ENCODE peak calls at places on chromosomes 4 and X, in seven cellular contexts. M, D, S, V, B, C and X are unnamed samples.

GRCh38 chr4:104986306-104986705 is 160.4 kb upstream of the TET2 start:
- DNase-seq in M (no peak), D (no peak), S (no peak), V (no peak), B (no peak), C (no peak), X (no peak)

GRCh38 chr4:174521800-174522182 is 497 bp downstream of the HPGD start:
- DNase-seq in M (peak; percentile 58), D (no peak), S (peak; percentile 16), V (peak; percentile 52), B (no peak), C (no peak), X (peak; percentile 74)

GRCh38 chr4:7154351-7154981 is 37.9 kb upstream of the SORCS2 start:
- DNase-seq in M (peak; percentile 42), D (no peak), S (no peak), V (no peak), B (no peak), C (no peak), X (peak; percentile 53)

GRCh38 chrX:123475068-123475724 is 257.7 kb downstream of the THOC2 start:
- DNase-seq in M (no peak), D (no peak), S (no peak), V (no peak), B (no peak), C (no peak), X (no peak)

GRCh38 chr4:66558651-66559050 is 888.4 kb upstream of the EPHA5 start:
- DNase-seq in M (no peak), D (no peak), S (no peak), V (no peak), B (no peak), C (no peak), X (no peak)

GRCh38 chr4:155849042-155849441 is 17.0 kb downstream of the ASIC5 start:
- DNase-seq in M (no peak), D (no peak), S (no peak), V (no peak), B (no peak), C (no peak), X (no peak)

GRCh38 chr4:159504634-159505033 is 401.8 kb downstream of the RAPGEF2 start:
- DNase-seq in M (no peak), D (no peak), S (peak; percentile 15), V (no peak), B (peak; percentile 14), C (peak; percentile 58), X (no peak)

GRCh38 chr4:108287834-108288413 is 119.2 kb upstream of the LEF1 start:
- DNase-seq in M (no peak), D (no peak), S (no peak), V (no peak), B (no peak), C (no peak), X (no peak)

GRCh38 chr4:147163311-147163710 is 217.6 kb upstream of the TTC29 start:
- DNase-seq in M (no peak), D (no peak), S (no peak), V (no peak), B (no peak), C (no peak), X (no peak)

GRCh38 chrX:134999469-134999868 is 8.7 kb downstream of the SMIM10 start:
- DNase-seq in M (no peak), D (peak; percentile 83), S (no peak), V (no peak), B (no peak), C (no peak), X (no peak)

GRCh38 chr4:133759428-133759827 is 442.2 kb downstream of the PABPC4L start:
- DNase-seq in M (no peak), D (no peak), S (no peak), V (no peak), B (no peak), C (no peak), X (no peak)

GRCh38 chr4:123433976-123434375 is 37.4 kb downstream of the SPRY1 start:
- DNase-seq in M (peak; percentile 62), D (no peak), S (no peak), V (no peak), B (no peak), C (no peak), X (no peak)

GRCh38 chrX:9573282-9574106 is 108.6 kb downstream of the TBL1X start:
- DNase-seq in M (no peak), D (no peak), S (peak; percentile 39), V (no peak), B (no peak), C (no peak), X (no peak)

GRCh38 chrX:54865208-54865607 is 55.4 kb upstream of the TRO start:
- DNase-seq in M (no peak), D (no peak), S (no peak), V (no peak), B (no peak), C (no peak), X (no peak)

DNA sequence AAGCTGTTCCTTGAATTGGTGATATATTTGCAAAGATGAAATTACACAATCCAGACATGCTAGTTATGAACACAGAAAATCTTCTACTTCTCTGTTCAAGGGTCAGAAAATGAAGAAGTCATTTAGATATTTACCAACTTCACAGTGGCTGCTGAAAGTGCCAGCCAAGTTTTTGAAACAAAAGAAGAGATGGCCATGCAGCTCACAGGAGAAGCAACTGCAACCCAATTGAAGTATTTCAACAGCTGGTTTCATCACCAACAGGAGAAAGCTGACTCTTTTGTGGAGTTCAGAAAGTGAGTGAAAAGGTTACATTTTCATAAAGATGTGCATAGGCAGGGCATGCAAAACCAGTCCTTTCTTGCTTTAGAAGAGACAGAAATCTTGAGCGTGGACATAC is 70.1 kb upstream of the LSM6 start:
- DNase-seq in M (no peak), D (no peak), S (no peak), V (no peak), B (no peak), C (no peak), X (no peak)
- H3K4me3 ChIP-seq in M (no peak overlapping the region), D (no peak overlapping the region), S (no peak overlapping the region), V (no peak overlapping the region), B (no peak overlapping the region), C (no peak overlapping the region), X (no peak overlapping the region)

GRCh38 chrX:80648023-80648422 is 161.7 kb downstream of the BRWD3 start:
- DNase-seq in M (no peak), D (peak; percentile 0), S (no peak), V (no peak), B (no peak), C (no peak), X (no peak)
- TF ChIP-seq CTCF in M (peak; percentile 35), D (peak; percentile 43), S (no peak), V (no peak), B (peak; percentile 16), C (peak; percentile 40), X (no peak)

DNA sequence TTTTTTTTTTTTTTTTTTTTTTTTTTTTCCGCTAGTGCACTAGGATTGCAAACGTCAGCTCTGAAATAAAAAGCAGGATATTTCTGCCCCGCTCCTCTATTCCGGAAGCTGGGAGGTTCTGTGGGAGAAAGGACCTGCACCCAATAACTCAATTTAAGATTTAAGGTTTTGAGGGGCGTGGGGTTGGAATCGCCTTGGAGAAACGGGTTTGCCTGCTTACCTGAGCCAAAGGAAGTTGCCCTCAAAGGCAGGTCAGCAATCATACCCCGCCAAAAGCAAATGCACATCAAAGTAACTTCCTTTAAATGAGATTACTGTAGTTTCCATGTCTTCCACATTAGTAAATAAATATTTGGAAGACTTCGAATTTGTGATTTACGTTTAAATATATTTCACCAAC is 952 bp upstream of the HS3ST1 start:
- DNase-seq in M (no peak), D (no peak), S (no peak), V (peak; percentile 44), B (no peak), C (no peak), X (no peak)
- H3K4me3 ChIP-seq in M (no peak overlapping the region), D (no peak overlapping the region), S (peak overlapping the region; percentile 40), V (peak overlapping the region; percentile 47), B (peak overlapping the region; percentile 93), C (peak overlapping the region; percentile 61), X (peak overlapping the region; percentile 63)

GRCh38 chrX:105189093-105189492 is 31.4 kb downstream of the TEX13A start:
- DNase-seq in M (no peak), D (no peak), S (no peak), V (no peak), B (no peak), C (no peak), X (no peak)

GRCh38 chrX:105190252-105190853 is 30.1 kb downstream of the TEX13A start:
- DNase-seq in M (no peak), D (peak; percentile 40), S (peak; percentile 29), V (peak; percentile 10), B (peak; percentile 7), C (peak; percentile 40), X (no peak)

DNA sequence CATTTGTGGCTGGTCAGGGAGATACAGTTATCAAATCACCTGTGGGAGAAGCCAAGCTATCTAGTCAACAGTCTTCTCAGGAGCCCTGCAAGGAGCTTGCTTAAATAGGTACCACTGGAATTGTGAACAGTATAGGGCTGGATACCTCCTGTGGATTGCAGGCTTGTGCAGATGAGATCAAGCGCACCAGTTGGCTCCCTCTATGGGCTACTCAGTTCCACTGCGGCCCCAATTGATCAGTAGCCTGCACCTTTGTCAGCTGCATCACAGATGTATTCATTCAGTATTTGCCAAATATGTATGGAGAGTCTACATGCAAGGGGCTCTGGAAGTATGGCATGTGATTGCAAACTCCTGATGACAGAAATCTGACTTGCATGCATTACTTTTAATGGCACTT is 28.6 kb downstream of the TEX13A start:
- DNase-seq in M (peak; percentile 25), D (no peak), S (peak; percentile 25), V (no peak), B (no peak), C (peak; percentile 3), X (no peak)
- TF ChIP-seq CTCF in M (peak; percentile 66), D (peak; percentile 24), S (no peak), V (no peak), B (no peak), C (peak; percentile 71), X (no peak)

DNA sequence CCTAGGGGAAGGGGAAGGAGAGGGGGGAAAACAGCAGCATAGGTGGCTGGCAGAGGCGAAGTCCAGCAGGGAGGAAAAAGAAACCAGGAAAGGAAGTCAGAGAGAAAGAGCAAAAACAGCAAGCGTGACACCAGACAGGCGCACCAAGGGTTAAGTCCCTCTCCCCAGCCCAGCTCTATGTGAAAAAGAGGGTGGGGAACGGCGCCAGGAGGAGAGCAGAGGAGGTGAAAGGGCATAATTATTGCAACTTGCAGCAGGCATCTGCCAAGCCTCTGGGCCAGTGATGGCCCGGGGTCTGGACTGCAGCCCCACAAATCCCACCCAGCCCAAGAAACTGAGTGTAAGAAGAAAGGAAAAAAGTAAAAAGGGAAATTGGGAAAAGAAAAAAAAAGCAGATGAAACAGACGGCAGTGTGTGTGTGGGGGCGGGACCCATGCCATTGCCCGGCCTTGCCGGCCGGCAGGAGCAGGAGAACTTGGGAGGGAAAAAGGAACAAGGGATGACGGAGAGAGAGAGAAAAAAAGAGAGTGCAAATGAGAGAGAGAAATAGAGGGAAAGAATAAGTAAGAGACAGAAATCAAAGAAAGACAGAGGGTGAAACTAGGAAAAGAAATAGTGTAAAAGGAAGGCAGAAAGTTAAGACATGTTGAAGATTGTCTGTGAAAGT is 14.1 kb upstream of the RHOXF2 start:
- DNase-seq in M (no peak), D (peak; percentile 21), S (no peak), V (no peak), B (peak; percentile 4), C (no peak), X (no peak)
- H3K4me3 ChIP-seq in M (no peak overlapping the region), D (no peak overlapping the region), S (no peak overlapping the region), V (no peak overlapping the region), B (no peak overlapping the region), C (no peak overlapping the region), X (no peak overlapping the region)

GRCh38 chrX:106037835-106038473 is 573 bp downstream of the SERPINA7 start:
- DNase-seq in M (no peak), D (no peak), S (no peak), V (no peak), B (no peak), C (no peak), X (no peak)
- TF ChIP-seq CTCF in M (no peak), D (no peak), S (no peak), V (no peak), B (no peak), C (no peak), X (no peak)